ENCODE peak calls at places on chromosomes 4 and X, in four cellular contexts. T, G, L and M are unnamed samples.

GRCh38 chr4:84050014-84050413 is 449.1 kb downstream of the NKX6-1 start:
- DNase-seq in G (no peak), L (no peak), T (no peak), M (no peak)

GRCh38 chrX:150730719-150731118 is 37.5 kb downstream of the MTMR1 start:
- DNase-seq in L (no peak), T (no peak), G (no peak), M (no peak)

GRCh38 chr4:107931775-107932321 is 499 bp downstream of the CYP2U1 start:
- DNase-seq in T (no peak), G (no peak), L (peak; percentile 62), M (peak; percentile 74)

GRCh38 chr4:101346312-101346561 is 1.1 kb downstream of the PPP3CA start:
- DNase-seq in G (peak; percentile 25), T (no peak), L (no peak), M (no peak)

GRCh38 chr4:173217727-173218126 is 49.1 kb downstream of the GALNT7 start:
- DNase-seq in T (peak; percentile 78), G (no peak), L (no peak), M (no peak)

GRCh38 chrX:8868906-8869305 is 67.7 kb upstream of the FAM9A start:
- DNase-seq in L (no peak), T (peak; percentile 47), G (no peak), M (no peak)

GRCh38 chrX:41334866-41335589 is 1.1 kb downstream of the DDX3X start:
- DNase-seq in G (no peak), T (peak; percentile 39), L (peak; percentile 52), M (peak; percentile 89)

GRCh38 chr4:38601244-38601915 is 62.6 kb upstream of the KLF3 start:
- DNase-seq in L (no peak), G (no peak), T (peak; percentile 68), M (no peak)

GRCh38 chr4:14368391-14368790 is 633.9 kb upstream of the CPEB2 start:
- DNase-seq in T (no peak), G (no peak), L (no peak), M (no peak)

GRCh38 chr4:48913346-48913745 is 6.8 kb upstream of the OCIAD2 start:
- DNase-seq in T (peak; percentile 92), G (no peak), L (no peak), M (no peak)

GRCh38 chr4:119955256-119955655 is 111.4 kb downstream of the MAD2L1 start:
- DNase-seq in L (no peak), T (peak; percentile 38), G (no peak), M (no peak)

GRCh38 chr4:186722856-186723206 is 825 bp downstream of the FAT1 start:
- DNase-seq in G (no peak), L (no peak), T (peak; percentile 40), M (no peak)

GRCh38 chrX:130108647-130109428 is 1.5 kb downstream of the ELF4 start:
- DNase-seq in L (peak; percentile 17), T (peak; percentile 32), G (no peak), M (no peak)

GRCh38 chrX:120638619-120639018 is 8.8 kb upstream of the C1GALT1C1 start:
- DNase-seq in T (no peak), L (no peak), G (no peak), M (no peak)

GRCh38 chrX:42678133-42678532 is 99.8 kb downstream of the PPP1R2C start:
- DNase-seq in L (peak; percentile 9), T (peak; percentile 11), G (no peak), M (no peak)